ENCODE peak calls at places on chromosome 16, in ten cellular contexts. One of them, this sample, is unnamed.

GRCh38 chr16:53549970-53550406 is 47.0 kb upstream of the AKTIP start:
- DNase-seq in tibial artery: peak
- DNase-seq in mesendoderm: peak
- DNase-seq in heart left ventricle: no peak
- DNase-seq in upper lobe of right lung: no peak
- DNase-seq in GM23248: peak
- DNase-seq in caudate nucleus: peak
- DNase-seq in IMR-90: peak
- DNase-seq in prostate gland: peak
- DNase-seq in heart right ventricle: no peak
- DNase-seq in this sample: peak

GRCh38 chr16:75027520-75028300 is 28.9 kb downstream of the ZNRF1 start:
- DNase-seq in tibial artery: no peak
- DNase-seq in mesendoderm: no peak
- DNase-seq in heart left ventricle: no peak
- DNase-seq in upper lobe of right lung: no peak
- DNase-seq in GM23248: peak
- DNase-seq in caudate nucleus: no peak
- DNase-seq in IMR-90: peak
- DNase-seq in prostate gland: no peak
- DNase-seq in heart right ventricle: no peak
- DNase-seq in this sample: no peak

GRCh38 chr16:72875291-72876036 is 172.5 kb downstream of the ZFHX3 start:
- DNase-seq in tibial artery: no peak
- DNase-seq in mesendoderm: peak
- DNase-seq in heart left ventricle: no peak
- DNase-seq in upper lobe of right lung: no peak
- DNase-seq in GM23248: no peak
- DNase-seq in caudate nucleus: no peak
- DNase-seq in IMR-90: no peak
- DNase-seq in prostate gland: peak
- DNase-seq in heart right ventricle: no peak
- DNase-seq in this sample: no peak

GRCh38 chr16:69424935-69425784 is 741 bp downstream of the CYB5B start:
- DNase-seq in tibial artery: no peak
- DNase-seq in mesendoderm: no peak
- DNase-seq in heart left ventricle: no peak
- DNase-seq in upper lobe of right lung: no peak
- DNase-seq in GM23248: no peak
- DNase-seq in caudate nucleus: no peak
- DNase-seq in IMR-90: no peak
- DNase-seq in prostate gland: no peak
- DNase-seq in heart right ventricle: no peak
- DNase-seq in this sample: no peak

GRCh38 chr16:54489225-54489781 is 202.7 kb upstream of the IRX3 start:
- DNase-seq in tibial artery: no peak
- DNase-seq in mesendoderm: no peak
- DNase-seq in heart left ventricle: no peak
- DNase-seq in upper lobe of right lung: no peak
- DNase-seq in GM23248: peak
- DNase-seq in caudate nucleus: no peak
- DNase-seq in IMR-90: no peak
- DNase-seq in prostate gland: no peak
- DNase-seq in heart right ventricle: no peak
- DNase-seq in this sample: no peak

GRCh38 chr16:3861808-3862451 is 18.6 kb downstream of the CREBBP start:
- DNase-seq in tibial artery: no peak
- DNase-seq in mesendoderm: peak
- DNase-seq in heart left ventricle: peak
- DNase-seq in upper lobe of right lung: no peak
- DNase-seq in GM23248: peak
- DNase-seq in caudate nucleus: no peak
- DNase-seq in IMR-90: peak
- DNase-seq in prostate gland: no peak
- DNase-seq in heart right ventricle: no peak
- DNase-seq in this sample: no peak

GRCh38 chr16:56294599-56294998 is 103.3 kb downstream of the GNAO1 start:
- DNase-seq in tibial artery: no peak
- DNase-seq in mesendoderm: no peak
- DNase-seq in heart left ventricle: no peak
- DNase-seq in upper lobe of right lung: no peak
- DNase-seq in GM23248: peak
- DNase-seq in caudate nucleus: no peak
- DNase-seq in IMR-90: peak
- DNase-seq in prostate gland: no peak
- DNase-seq in heart right ventricle: no peak
- DNase-seq in this sample: no peak

GRCh38 chr16:47213761-47214440 is 70.2 kb upstream of the NETO2 start:
- DNase-seq in tibial artery: no peak
- DNase-seq in mesendoderm: no peak
- DNase-seq in heart left ventricle: no peak
- DNase-seq in upper lobe of right lung: no peak
- DNase-seq in GM23248: no peak
- DNase-seq in caudate nucleus: no peak
- DNase-seq in IMR-90: peak
- DNase-seq in prostate gland: no peak
- DNase-seq in heart right ventricle: no peak
- DNase-seq in this sample: no peak

GRCh38 chr16:84830765-84831384 is 11.1 kb downstream of the CRISPLD2 start:
- DNase-seq in tibial artery: no peak
- DNase-seq in mesendoderm: no peak
- DNase-seq in heart left ventricle: no peak
- DNase-seq in upper lobe of right lung: no peak
- DNase-seq in GM23248: no peak
- DNase-seq in caudate nucleus: no peak
- DNase-seq in IMR-90: no peak
- DNase-seq in prostate gland: no peak
- DNase-seq in heart right ventricle: no peak
- DNase-seq in this sample: no peak

GRCh38 chr16:64615647-64616280 is 506.1 kb downstream of the CDH11 start:
- DNase-seq in tibial artery: no peak
- DNase-seq in mesendoderm: peak
- DNase-seq in heart left ventricle: peak
- DNase-seq in upper lobe of right lung: peak
- DNase-seq in GM23248: peak
- DNase-seq in caudate nucleus: peak
- DNase-seq in IMR-90: peak
- DNase-seq in prostate gland: no peak
- DNase-seq in heart right ventricle: no peak
- DNase-seq in this sample: no peak

GRCh38 chr16:55035037-55035436 is 104.4 kb downstream of the IRX5 start:
- DNase-seq in tibial artery: no peak
- DNase-seq in mesendoderm: peak
- DNase-seq in heart left ventricle: no peak
- DNase-seq in upper lobe of right lung: no peak
- DNase-seq in GM23248: peak
- DNase-seq in caudate nucleus: no peak
- DNase-seq in IMR-90: no peak
- DNase-seq in prostate gland: no peak
- DNase-seq in heart right ventricle: peak
- DNase-seq in this sample: no peak

GRCh38 chr16:56747486-56748045 is 17.6 kb downstream of the NUP93 start:
- DNase-seq in tibial artery: no peak
- DNase-seq in mesendoderm: peak
- DNase-seq in heart left ventricle: no peak
- DNase-seq in upper lobe of right lung: no peak
- DNase-seq in GM23248: no peak
- DNase-seq in caudate nucleus: no peak
- DNase-seq in IMR-90: no peak
- DNase-seq in prostate gland: no peak
- DNase-seq in heart right ventricle: no peak
- DNase-seq in this sample: no peak

GRCh38 chr16:15773964-15774363 is 82.9 kb downstream of the MYH11 start:
- DNase-seq in tibial artery: no peak
- DNase-seq in mesendoderm: no peak
- DNase-seq in heart left ventricle: no peak
- DNase-seq in upper lobe of right lung: no peak
- DNase-seq in GM23248: no peak
- DNase-seq in caudate nucleus: no peak
- DNase-seq in IMR-90: no peak
- DNase-seq in prostate gland: no peak
- DNase-seq in heart right ventricle: no peak
- DNase-seq in this sample: no peak

GRCh38 chr16:2585651-2586081 is 47.8 kb downstream of the PDPK1 start:
- DNase-seq in tibial artery: no peak
- DNase-seq in mesendoderm: no peak
- DNase-seq in heart left ventricle: no peak
- DNase-seq in upper lobe of right lung: peak
- DNase-seq in GM23248: no peak
- DNase-seq in caudate nucleus: no peak
- DNase-seq in IMR-90: no peak
- DNase-seq in prostate gland: no peak
- DNase-seq in heart right ventricle: no peak
- DNase-seq in this sample: no peak

GRCh38 chr16:2586901-2587480 is 49.2 kb downstream of the PDPK1 start:
- DNase-seq in tibial artery: no peak
- DNase-seq in mesendoderm: no peak
- DNase-seq in heart left ventricle: no peak
- DNase-seq in upper lobe of right lung: peak
- DNase-seq in GM23248: no peak
- DNase-seq in caudate nucleus: no peak
- DNase-seq in IMR-90: no peak
- DNase-seq in prostate gland: no peak
- DNase-seq in heart right ventricle: no peak
- DNase-seq in this sample: no peak

GRCh38 chr16:2587891-2588565 is 50.2 kb downstream of the PDPK1 start:
- DNase-seq in tibial artery: no peak
- DNase-seq in mesendoderm: no peak
- DNase-seq in heart left ventricle: no peak
- DNase-seq in upper lobe of right lung: peak
- DNase-seq in GM23248: no peak
- DNase-seq in caudate nucleus: no peak
- DNase-seq in IMR-90: no peak
- DNase-seq in prostate gland: no peak
- DNase-seq in heart right ventricle: no peak
- DNase-seq in this sample: no peak

GRCh38 chr16:2586241-2586640 is 48.4 kb downstream of the PDPK1 start:
- DNase-seq in tibial artery: no peak
- DNase-seq in mesendoderm: peak
- DNase-seq in heart left ventricle: no peak
- DNase-seq in upper lobe of right lung: peak
- DNase-seq in GM23248: no peak
- DNase-seq in caudate nucleus: no peak
- DNase-seq in IMR-90: no peak
- DNase-seq in prostate gland: no peak
- DNase-seq in heart right ventricle: no peak
- DNase-seq in this sample: no peak

DNA sequence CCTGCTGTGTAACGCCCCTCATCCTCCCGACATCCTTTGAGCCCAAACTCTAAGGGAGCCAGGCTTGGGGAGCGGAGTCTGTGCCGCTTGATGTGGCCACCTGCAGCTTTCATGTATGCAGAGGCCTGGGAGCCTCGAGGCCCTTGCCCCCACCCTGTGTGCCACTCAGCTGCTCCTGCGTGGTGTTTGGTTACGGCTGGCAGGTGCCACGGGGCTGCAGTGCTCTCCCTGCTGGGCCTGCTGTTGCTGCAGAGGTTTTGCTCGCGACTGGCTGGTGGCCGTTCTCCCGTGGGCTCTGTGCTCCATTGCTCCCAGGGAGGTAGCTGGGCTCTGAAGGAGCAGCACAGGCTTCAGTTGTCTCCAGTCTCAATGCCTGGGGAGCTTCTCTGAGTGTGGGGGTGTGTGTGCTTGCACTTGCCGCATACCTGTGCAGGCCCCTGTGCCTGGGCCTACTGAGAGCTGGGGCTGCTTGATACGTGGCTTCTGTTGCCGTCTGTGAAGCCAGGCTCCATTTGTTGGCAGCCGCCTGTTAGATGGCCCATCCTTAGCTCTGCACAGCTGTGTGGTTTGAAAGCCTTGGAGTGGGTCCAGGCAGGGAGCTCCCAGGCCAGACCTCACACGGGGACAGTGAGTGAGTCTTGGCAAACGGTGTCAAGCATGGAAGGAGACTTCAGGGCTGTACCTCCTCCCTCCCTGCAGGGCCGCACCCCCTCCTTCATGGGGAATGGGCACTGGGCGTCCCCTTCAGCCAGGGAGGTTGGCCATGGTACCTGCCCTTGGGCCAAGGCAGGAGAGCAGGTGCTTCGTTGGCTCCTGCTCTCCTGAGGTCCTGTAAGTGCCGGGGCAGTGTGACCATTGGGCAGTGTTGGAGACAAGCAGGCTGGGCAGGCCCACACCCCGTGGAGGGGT is 47.2 kb downstream of the PDPK1 start:
- DNase-seq in tibial artery: no peak
- DNase-seq in mesendoderm: no peak
- DNase-seq in heart left ventricle: peak
- DNase-seq in upper lobe of right lung: peak
- DNase-seq in GM23248: no peak
- DNase-seq in caudate nucleus: no peak
- DNase-seq in IMR-90: peak
- DNase-seq in prostate gland: no peak
- DNase-seq in heart right ventricle: peak
- DNase-seq in this sample: no peak
- H3K27ac ChIP-seq in tibial artery: no peak
- H3K27ac ChIP-seq in mesendoderm: no peak
- H3K27ac ChIP-seq in heart left ventricle: no peak
- H3K27ac ChIP-seq in upper lobe of right lung: no peak
- H3K27ac ChIP-seq in GM23248: no peak
- H3K27ac ChIP-seq in caudate nucleus: peak
- H3K27ac ChIP-seq in IMR-90: no peak
- H3K27ac ChIP-seq in prostate gland: no peak
- H3K27ac ChIP-seq in heart right ventricle: no peak
- H3K27ac ChIP-seq in this sample: no peak

GRCh38 chr16:49811630-49812334 is 44.1 kb downstream of the ZNF423 start:
- DNase-seq in tibial artery: no peak
- DNase-seq in mesendoderm: peak
- DNase-seq in heart left ventricle: no peak
- DNase-seq in upper lobe of right lung: no peak
- DNase-seq in GM23248: no peak
- DNase-seq in caudate nucleus: peak
- DNase-seq in IMR-90: no peak
- DNase-seq in prostate gland: no peak
- DNase-seq in heart right ventricle: no peak
- DNase-seq in this sample: no peak
- H3K27ac ChIP-seq in tibial artery: no peak
- H3K27ac ChIP-seq in mesendoderm: no peak
- H3K27ac ChIP-seq in heart left ventricle: no peak
- H3K27ac ChIP-seq in upper lobe of right lung: no peak
- H3K27ac ChIP-seq in GM23248: no peak
- H3K27ac ChIP-seq in caudate nucleus: peak
- H3K27ac ChIP-seq in IMR-90: no peak
- H3K27ac ChIP-seq in prostate gland: no peak
- H3K27ac ChIP-seq in heart right ventricle: peak
- H3K27ac ChIP-seq in this sample: no peak

GRCh38 chr16:1070084-1070987 is 2.2 kb upstream of the SSTR5 start:
- DNase-seq in tibial artery: no peak
- DNase-seq in mesendoderm: no peak
- DNase-seq in heart left ventricle: no peak
- DNase-seq in upper lobe of right lung: no peak
- DNase-seq in GM23248: no peak
- DNase-seq in caudate nucleus: no peak
- DNase-seq in IMR-90: no peak
- DNase-seq in prostate gland: no peak
- DNase-seq in heart right ventricle: no peak
- DNase-seq in this sample: no peak
- H3K27ac ChIP-seq in tibial artery: no peak
- H3K27ac ChIP-seq in mesendoderm: no peak
- H3K27ac ChIP-seq in heart left ventricle: no peak
- H3K27ac ChIP-seq in upper lobe of right lung: no peak
- H3K27ac ChIP-seq in GM23248: no peak
- H3K27ac ChIP-seq in caudate nucleus: no peak
- H3K27ac ChIP-seq in IMR-90: no peak
- H3K27ac ChIP-seq in prostate gland: no peak
- H3K27ac ChIP-seq in heart right ventricle: no peak
- H3K27ac ChIP-seq in this sample: no peak

GRCh38 chr16:51147776-51148673 is 3.0 kb downstream of the SALL1 start:
- DNase-seq in tibial artery: no peak
- DNase-seq in mesendoderm: no peak
- DNase-seq in heart left ventricle: no peak
- DNase-seq in upper lobe of right lung: no peak
- DNase-seq in GM23248: peak
- DNase-seq in caudate nucleus: no peak
- DNase-seq in IMR-90: no peak
- DNase-seq in prostate gland: no peak
- DNase-seq in heart right ventricle: no peak
- DNase-seq in this sample: no peak
- H3K27ac ChIP-seq in tibial artery: no peak
- H3K27ac ChIP-seq in mesendoderm: no peak
- H3K27ac ChIP-seq in heart left ventricle: no peak
- H3K27ac ChIP-seq in upper lobe of right lung: no peak
- H3K27ac ChIP-seq in GM23248: peak
- H3K27ac ChIP-seq in caudate nucleus: peak
- H3K27ac ChIP-seq in IMR-90: peak
- H3K27ac ChIP-seq in prostate gland: no peak
- H3K27ac ChIP-seq in heart right ventricle: no peak
- H3K27ac ChIP-seq in this sample: no peak